ENCODE peak calls at places on chromosomes 3 and 15, in seven cellular contexts. A is GM13977, H is ureter, I is fibroblast of lung, C is RPMI8226, E is naive B cell, M is mesendoderm. S is an unnamed sample.

GRCh38 chr3:184185461-184186183 is 377 bp upstream of the ABCF3 start:
- DNase-seq in A (peak), E (peak), I (peak), M (peak), H (peak), C (peak), S (peak)

GRCh38 chr15:91407237-91407889 is 307.3 kb downstream of the SV2B start:
- DNase-seq in I (peak), A (no peak), H (no peak), E (no peak), M (peak), C (peak), S (peak)

GRCh38 chr3:103089758-103090157 is 654.9 kb downstream of the ZPLD1 start:
- DNase-seq in A (no peak), M (no peak), I (no peak), C (no peak), E (no peak), H (no peak), S (no peak)

GRCh38 chr15:45205192-45205591 is 17.4 kb upstream of the SHF start:
- DNase-seq in E (peak), I (peak), M (peak), C (peak), A (peak), H (no peak), S (peak)

GRCh38 chr15:52183562-52184173 is 7.5 kb downstream of the GNB5 start:
- DNase-seq in H (no peak), I (peak), M (peak), E (peak), C (peak), A (peak), S (peak)

GRCh38 chr3:140363801-140364200 is 314.1 kb upstream of the TRIM42 start:
- DNase-seq in M (no peak), I (no peak), A (no peak), C (peak), H (no peak), E (no peak), S (no peak)

GRCh38 chr15:35505816-35506215 is 40.1 kb downstream of the DPH6 start:
- DNase-seq in H (no peak), E (no peak), M (no peak), I (no peak), A (no peak), C (peak), S (peak)

GRCh38 chr15:95932676-95933075 is 397.8 kb upstream of the NR2F2 start:
- DNase-seq in I (peak), H (no peak), E (no peak), C (no peak), A (no peak), M (no peak), S (no peak)

GRCh38 chr15:86813892-86814291 is 734.2 kb downstream of the AGBL1 start:
- DNase-seq in M (no peak), C (no peak), A (no peak), H (no peak), E (no peak), I (no peak), S (no peak)

GRCh38 chr3:171018151-171018935 is 8.2 kb downstream of the SLC2A2 start:
- DNase-seq in M (peak), E (no peak), I (peak), A (no peak), H (no peak), C (no peak), S (no peak)

GRCh38 chr3:172749201-172749965 is 1.1 kb upstream of the ECT2 start:
- DNase-seq in E (no peak), C (no peak), I (peak), A (no peak), H (no peak), M (peak), S (peak)

GRCh38 chr15:47384776-47385175 is 332.5 kb upstream of the SEMA6D start:
- DNase-seq in A (no peak), C (no peak), E (no peak), H (no peak), I (no peak), M (no peak), S (no peak)

GRCh38 chr3:63609408-63609807 is 43.1 kb upstream of the SNTN start:
- DNase-seq in E (no peak), I (no peak), A (no peak), C (no peak), M (no peak), H (no peak), S (no peak)

GRCh38 chr15:82544431-82544830 is 4.2 kb upstream of the RPS17 start:
- DNase-seq in M (no peak), A (no peak), C (no peak), I (no peak), H (no peak), E (no peak), S (no peak)

GRCh38 chr3:129954509-129954908 is 20.0 kb upstream of the TRH start:
- DNase-seq in M (no peak), I (no peak), A (no peak), C (no peak), H (no peak), E (no peak), S (peak)

GRCh38 chr3:10867384-10867783 is 51.4 kb downstream of the SLC6A11 start:
- DNase-seq in C (peak), I (peak), A (no peak), M (peak), H (no peak), E (no peak), S (peak)

S was measured in left kidney.